ENCODE peak calls at places on chromosome 10, in ten cellular contexts. K is psoas muscle, J is kidney epithelial cell, F is colonic mucosa, C is ovary, Z is neural progenitor cell, I is GM23248, O is IMR-90, D is heart right ventricle, A is pancreas. S is an unnamed sample.

GRCh38 chr10:111209666-111210065 is 132.8 kb downstream of the ADRA2A start:
- DNase-seq in C (no peak), O (no peak), F (no peak), K (no peak), D (no peak), A (no peak), J (no peak), I (peak), Z (no peak), S (no peak)

GRCh38 chr10:46028584-46029570 is 1.5 kb downstream of the NCOA4 start:
- DNase-seq in I (peak), F (peak), O (peak), D (peak), Z (peak), C (no peak), K (no peak), J (peak), A (no peak), S (no peak)

GRCh38 chr10:43166207-43166878 is 28.1 kb downstream of the CSGALNACT2 start:
- DNase-seq in C (no peak), A (no peak), O (peak), I (no peak), J (no peak), F (no peak), Z (no peak), D (no peak), K (no peak), S (no peak)

GRCh38 chr10:27695704-27696103 is 49.9 kb downstream of the MKX start:
- DNase-seq in C (no peak), A (no peak), J (no peak), O (no peak), I (peak), K (no peak), Z (no peak), D (no peak), F (no peak), S (no peak)

GRCh38 chr10:68330852-68331454 is 911 bp upstream of the HNRNPH3 start:
- DNase-seq in D (peak), C (peak), A (peak), Z (peak), O (peak), J (no peak), K (peak), I (peak), F (peak), S (no peak)

GRCh38 chr10:94183666-94184264 is 179.0 kb downstream of the NOC3L start:
- DNase-seq in A (no peak), I (peak), J (peak), K (no peak), D (no peak), F (no peak), Z (no peak), O (peak), C (no peak), S (no peak)

GRCh38 chr10:29878492-29878891 is 180.9 kb downstream of the JCAD start:
- DNase-seq in J (no peak), F (no peak), C (no peak), A (no peak), K (no peak), I (no peak), O (no peak), D (no peak), Z (no peak), S (no peak)

GRCh38 chr10:104256335-104257080 is 1.8 kb downstream of the GSTO1 start:
- DNase-seq in Z (no peak), F (no peak), C (no peak), K (no peak), A (no peak), J (no peak), I (peak), O (no peak), D (no peak), S (no peak)

GRCh38 chr10:86522385-86522855 is 828 bp upstream of the WAPL start:
- DNase-seq in D (no peak), Z (no peak), A (no peak), F (no peak), K (no peak), C (no peak), I (peak), J (no peak), O (no peak), S (no peak)

GRCh38 chr10:69802424-69803161 is 887 bp downstream of the COL13A1 start:
- DNase-seq in Z (peak), C (no peak), D (peak), A (no peak), K (peak), O (peak), I (peak), J (no peak), F (peak), S (no peak)

GRCh38 chr10:86940677-86941076 is 16.7 kb downstream of the MMRN2 start:
- DNase-seq in A (no peak), J (no peak), I (no peak), D (no peak), K (no peak), O (no peak), C (no peak), F (peak), Z (no peak), S (peak)

GRCh38 chr10:123574299-123574698 is 91.9 kb upstream of the GPR26 start:
- DNase-seq in F (no peak), J (no peak), Z (no peak), K (no peak), A (no peak), I (no peak), C (no peak), O (no peak), D (no peak), S (no peak)

GRCh38 chr10:44968101-44968886 is 8.7 kb downstream of the RASSF4 start:
- DNase-seq in F (peak), O (no peak), K (peak), D (no peak), J (no peak), A (no peak), Z (no peak), C (no peak), I (peak), S (peak)

DNA sequence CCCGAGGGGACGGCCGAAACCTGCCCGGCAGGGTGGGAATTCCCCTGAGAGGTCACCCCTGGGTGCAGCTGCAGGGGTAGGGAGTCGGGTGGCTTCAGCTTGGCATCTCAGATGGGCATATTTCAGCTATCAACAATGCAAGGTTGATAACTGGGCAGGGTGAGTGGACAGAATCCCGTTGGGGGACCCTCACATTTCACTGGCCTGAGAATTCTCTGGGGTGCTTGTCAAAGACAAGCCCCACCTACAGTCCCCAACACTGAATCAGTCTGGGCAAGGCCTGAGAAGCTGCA is 3.2 kb downstream of the RGS10 start:
- DNase-seq in A (no peak), C (no peak), I (no peak), Z (no peak), D (no peak), K (no peak), O (no peak), F (peak), J (no peak), S (no peak)
- H3K4me3 ChIP-seq in A (no peak), C (no peak), I (no peak), Z (no peak), D (no peak), K (no peak), O (no peak), F (no peak), J (no peak), S (no peak)

GRCh38 chr10:34251177-34251576 is 563.9 kb downstream of the PARD3 start:
- DNase-seq in J (no peak), D (no peak), C (no peak), Z (no peak), F (no peak), I (no peak), O (no peak), A (no peak), K (no peak), S (no peak)
- H3K4me3 ChIP-seq in J (no peak), D (no peak), C (no peak), Z (no peak), F (no peak), I (no peak), O (no peak), A (no peak), K (no peak), S (no peak)

GRCh38 chr10:100653957-100654834 is 91.2 kb upstream of the PAX2 start:
- DNase-seq in Z (peak), D (peak), A (no peak), K (no peak), J (no peak), C (no peak), O (no peak), F (no peak), I (peak), S (no peak)

GRCh38 chr10:100653238-100653956 is 92.0 kb upstream of the PAX2 start:
- DNase-seq in D (no peak), F (no peak), J (no peak), Z (no peak), I (no peak), A (no peak), K (no peak), O (no peak), C (no peak), S (no peak)

GRCh38 chr10:100655760-100656421 is 89.5 kb upstream of the PAX2 start:
- DNase-seq in A (no peak), O (no peak), Z (peak), K (no peak), C (no peak), D (no peak), J (no peak), I (no peak), F (no peak), S (no peak)

GRCh38 chr10:100656479-100656878 is 88.9 kb upstream of the PAX2 start:
- DNase-seq in Z (peak), A (peak), F (no peak), J (no peak), I (peak), D (no peak), C (no peak), K (no peak), O (no peak), S (no peak)

GRCh38 chr10:100654835-100655759 is 90.3 kb upstream of the PAX2 start:
- DNase-seq in D (no peak), O (no peak), I (peak), A (no peak), K (no peak), Z (peak), J (no peak), C (no peak), F (no peak), S (no peak)
- H3K4me3 ChIP-seq in D (no peak), O (no peak), I (no peak), A (peak), K (peak), Z (peak), J (peak), C (no peak), F (no peak), S (no peak)

GRCh38 chr10:80498039-80498832 is 39.5 kb upstream of the SH2D4B start:
- DNase-seq in A (no peak), D (no peak), K (peak), O (no peak), I (peak), J (no peak), F (no peak), Z (no peak), C (no peak), S (no peak)

GRCh38 chr10:80496555-80497172 is 41.0 kb upstream of the SH2D4B start:
- DNase-seq in Z (no peak), C (no peak), F (no peak), O (no peak), J (no peak), I (no peak), K (no peak), A (no peak), D (no peak), S (no peak)

GRCh38 chr10:80498833-80499671 is 38.6 kb upstream of the SH2D4B start:
- DNase-seq in I (peak), C (peak), K (peak), Z (no peak), J (peak), O (peak), A (peak), D (peak), F (peak), S (peak)

GRCh38 chr10:80500572-80501380 is 36.9 kb upstream of the SH2D4B start:
- DNase-seq in D (peak), A (no peak), C (no peak), O (no peak), F (no peak), J (no peak), I (no peak), Z (no peak), K (peak), S (no peak)

DNA sequence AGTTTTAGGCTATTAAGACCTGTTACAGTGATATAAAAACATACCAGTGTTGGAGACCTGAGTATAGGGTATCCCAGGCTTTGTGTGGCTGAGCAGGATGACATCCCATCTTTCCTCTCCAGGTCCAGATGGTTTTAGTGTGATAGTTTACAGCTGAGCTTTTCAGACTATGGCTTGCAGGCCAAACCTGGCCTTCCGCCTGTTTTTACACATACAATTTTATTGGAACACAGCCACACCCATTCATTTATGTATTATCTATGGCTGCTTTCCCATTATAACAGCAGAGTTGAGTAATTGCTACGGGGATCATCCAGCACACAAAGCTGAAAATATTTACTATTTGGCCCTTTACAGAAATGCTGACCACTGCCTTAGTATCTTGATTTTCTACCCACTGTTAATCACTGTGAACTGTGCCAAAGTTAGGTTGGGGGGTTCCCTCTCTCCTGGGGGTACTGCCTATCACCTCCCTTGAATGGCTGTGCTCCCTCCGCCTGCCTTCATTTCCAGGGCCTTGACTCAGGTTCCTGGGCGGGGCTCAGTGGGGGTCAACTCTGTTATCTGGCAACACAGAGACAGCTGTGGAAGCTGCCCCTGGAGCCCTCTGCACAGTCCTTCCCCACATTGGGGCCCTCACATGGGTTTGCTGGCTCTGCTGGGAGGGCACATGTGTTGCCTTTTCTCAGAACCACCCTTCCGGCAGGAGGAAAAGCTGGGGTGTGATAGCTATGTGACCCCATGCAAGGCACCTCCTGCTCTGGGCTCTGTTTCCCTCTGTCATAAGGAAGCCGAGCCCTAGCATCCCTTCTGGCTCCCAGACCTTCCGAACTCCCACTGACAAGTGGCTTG is 40.3 kb upstream of the SH2D4B start:
- DNase-seq in Z (no peak), C (no peak), K (peak), I (peak), D (peak), F (peak), J (no peak), O (peak), A (no peak), S (no peak)
- H3K4me3 ChIP-seq in Z (no peak), C (no peak), K (no peak), I (no peak), D (no peak), F (no peak), J (no peak), O (no peak), A (no peak), S (no peak)

DNA sequence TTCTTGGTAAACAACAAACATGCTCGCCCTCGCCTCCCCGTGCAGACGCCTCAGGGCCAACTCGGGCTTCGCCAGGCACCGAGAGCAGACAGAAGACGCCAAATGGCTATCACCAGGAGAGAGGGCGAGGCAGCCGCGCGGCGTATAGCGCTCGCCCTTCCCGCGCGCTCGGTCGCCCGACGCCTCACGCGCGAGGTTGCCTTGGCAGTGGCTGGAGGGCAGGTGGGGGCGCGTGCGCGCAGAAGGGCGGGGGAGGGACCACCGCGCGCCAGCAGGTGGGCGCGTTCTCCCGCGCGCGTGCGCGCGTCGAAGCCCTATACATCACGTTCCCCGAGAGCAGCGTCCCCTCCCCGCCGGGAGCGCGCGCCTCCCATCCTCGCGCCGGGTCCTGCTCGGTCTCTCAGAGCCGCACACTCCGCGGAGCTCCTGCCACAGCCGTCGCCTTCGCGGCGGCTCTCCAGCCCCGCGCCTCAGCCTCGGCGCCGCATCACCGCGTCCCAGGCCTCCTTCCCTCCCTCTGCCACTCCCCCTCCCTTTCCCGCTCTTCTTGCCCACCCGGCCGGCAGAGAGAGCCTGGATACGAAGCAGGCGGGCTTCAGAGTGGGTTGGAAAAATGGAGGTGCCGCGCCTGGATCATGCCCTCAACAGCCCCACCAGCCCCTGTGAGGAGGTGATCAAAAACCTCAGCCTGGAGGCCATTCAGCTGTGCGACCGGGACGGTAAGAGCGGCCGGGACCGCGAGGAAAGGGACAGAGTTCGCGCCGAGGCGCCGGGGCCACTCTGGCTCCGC is at the start of gene PHYHIPL:
- DNase-seq in O (no peak), K (peak), I (peak), D (no peak), J (no peak), C (peak), A (peak), F (no peak), Z (peak), S (no peak)
- H3K4me3 ChIP-seq in O (no peak), K (peak), I (peak), D (peak), J (peak), C (peak), A (peak), F (peak), Z (peak), S (peak)

GRCh38 chr10:78025685-78026364 is 3.5 kb downstream of the POLR3A start:
- DNase-seq in J (peak), Z (no peak), O (peak), K (no peak), A (no peak), I (peak), F (no peak), C (no peak), D (no peak), S (no peak)
- H3K4me3 ChIP-seq in J (no peak), Z (no peak), O (no peak), K (no peak), A (no peak), I (peak), F (no peak), C (no peak), D (no peak), S (no peak)

GRCh38 chr10:47116445-47116844 is 183.6 kb upstream of the GDF10 start:
- DNase-seq in A (no peak), I (no peak), C (no peak), D (no peak), J (no peak), K (no peak), Z (no peak), F (no peak), O (peak), S (no peak)
- H3K4me3 ChIP-seq in A (no peak), I (no peak), C (no peak), D (no peak), J (no peak), K (no peak), Z (no peak), F (no peak), O (no peak), S (no peak)

S was measured in lower leg skin.